ENCODE peak calls at places on chromosome 4, in eight cellular contexts. One of them, this sample, is unnamed.

GRCh38 chr4:153676984-153677383 is 7.1 kb upstream of the TLR2 start:
- DNase-seq in ecto neural progenitor cell: no peak
- DNase-seq in OCI-LY7: no peak
- DNase-seq in NCI-H524: no peak
- DNase-seq in iris pigment epithelial cell: peak; percentile 86
- DNase-seq in HFF-Myc: peak; percentile 25
- DNase-seq in H9: no peak
- DNase-seq in germinal center: no peak
- DNase-seq in this sample: peak; percentile 83

GRCh38 chr4:101584306-101584705 is 206.2 kb upstream of the BANK1 start:
- DNase-seq in ecto neural progenitor cell: no peak
- DNase-seq in OCI-LY7: no peak
- DNase-seq in NCI-H524: no peak
- DNase-seq in iris pigment epithelial cell: no peak
- DNase-seq in HFF-Myc: no peak
- DNase-seq in H9: no peak
- DNase-seq in germinal center: no peak
- DNase-seq in this sample: peak; percentile 43

GRCh38 chr4:138329506-138330070 is 87.4 kb upstream of the SLC7A11 start:
- DNase-seq in ecto neural progenitor cell: no peak
- DNase-seq in OCI-LY7: no peak
- DNase-seq in NCI-H524: no peak
- DNase-seq in iris pigment epithelial cell: no peak
- DNase-seq in HFF-Myc: no peak
- DNase-seq in H9: no peak
- DNase-seq in germinal center: no peak
- DNase-seq in this sample: no peak

GRCh38 chr4:88522702-88523324 is 763 bp downstream of the PYURF start:
- DNase-seq in ecto neural progenitor cell: peak; percentile 50
- DNase-seq in OCI-LY7: peak; percentile 13
- DNase-seq in NCI-H524: peak; percentile 19
- DNase-seq in iris pigment epithelial cell: peak; percentile 45
- DNase-seq in HFF-Myc: no peak
- DNase-seq in H9: no peak
- DNase-seq in germinal center: peak; percentile 9
- DNase-seq in this sample: peak; percentile 75

GRCh38 chr4:74292111-74292870 is 16.0 kb upstream of the EPGN start:
- DNase-seq in ecto neural progenitor cell: no peak
- DNase-seq in OCI-LY7: no peak
- DNase-seq in NCI-H524: no peak
- DNase-seq in iris pigment epithelial cell: no peak
- DNase-seq in HFF-Myc: no peak
- DNase-seq in H9: no peak
- DNase-seq in germinal center: no peak
- DNase-seq in this sample: no peak

GRCh38 chr4:122017296-122017695 is 65.4 kb upstream of the TRPC3 start:
- DNase-seq in ecto neural progenitor cell: no peak
- DNase-seq in OCI-LY7: no peak
- DNase-seq in NCI-H524: no peak
- DNase-seq in iris pigment epithelial cell: no peak
- DNase-seq in HFF-Myc: no peak
- DNase-seq in H9: no peak
- DNase-seq in germinal center: no peak
- DNase-seq in this sample: no peak

GRCh38 chr4:145938618-145939177 is at the start of gene ZNF827:
- DNase-seq in ecto neural progenitor cell: peak; percentile 77
- DNase-seq in OCI-LY7: peak; percentile 87
- DNase-seq in NCI-H524: peak; percentile 58
- DNase-seq in iris pigment epithelial cell: peak; percentile 88
- DNase-seq in HFF-Myc: no peak
- DNase-seq in H9: peak; percentile 66
- DNase-seq in germinal center: peak; percentile 43
- DNase-seq in this sample: peak; percentile 79

GRCh38 chr4:11228575-11228974 is 200.1 kb downstream of the HS3ST1 start:
- DNase-seq in ecto neural progenitor cell: no peak
- DNase-seq in OCI-LY7: no peak
- DNase-seq in NCI-H524: no peak
- DNase-seq in iris pigment epithelial cell: no peak
- DNase-seq in HFF-Myc: no peak
- DNase-seq in H9: no peak
- DNase-seq in germinal center: no peak
- DNase-seq in this sample: no peak

GRCh38 chr4:155675709-155676429 is 9.2 kb downstream of the GUCY1A1 start:
- DNase-seq in ecto neural progenitor cell: no peak
- DNase-seq in OCI-LY7: no peak
- DNase-seq in NCI-H524: no peak
- DNase-seq in iris pigment epithelial cell: peak; percentile 38
- DNase-seq in HFF-Myc: no peak
- DNase-seq in H9: no peak
- DNase-seq in germinal center: no peak
- DNase-seq in this sample: no peak

GRCh38 chr4:12697970-12698369 is 786.2 kb downstream of the RAB28 start:
- DNase-seq in ecto neural progenitor cell: no peak
- DNase-seq in OCI-LY7: no peak
- DNase-seq in NCI-H524: no peak
- DNase-seq in iris pigment epithelial cell: no peak
- DNase-seq in HFF-Myc: no peak
- DNase-seq in H9: no peak
- DNase-seq in germinal center: no peak
- DNase-seq in this sample: no peak

GRCh38 chr4:7649741-7650531 is 215.2 kb upstream of the PSAPL1 start:
- DNase-seq in ecto neural progenitor cell: no peak
- DNase-seq in OCI-LY7: peak; percentile 67
- DNase-seq in NCI-H524: no peak
- DNase-seq in iris pigment epithelial cell: peak; percentile 97
- DNase-seq in HFF-Myc: peak; percentile 98
- DNase-seq in H9: no peak
- DNase-seq in germinal center: no peak
- DNase-seq in this sample: peak; percentile 84

GRCh38 chr4:6281436-6282144 is 11.9 kb downstream of the WFS1 start:
- DNase-seq in ecto neural progenitor cell: no peak
- DNase-seq in OCI-LY7: no peak
- DNase-seq in NCI-H524: no peak
- DNase-seq in iris pigment epithelial cell: no peak
- DNase-seq in HFF-Myc: no peak
- DNase-seq in H9: no peak
- DNase-seq in germinal center: no peak
- DNase-seq in this sample: no peak

GRCh38 chr4:26061248-26061986 is 147.4 kb downstream of the SMIM20 start:
- DNase-seq in ecto neural progenitor cell: no peak
- DNase-seq in OCI-LY7: peak; percentile 53
- DNase-seq in NCI-H524: peak; percentile 70
- DNase-seq in iris pigment epithelial cell: peak; percentile 66
- DNase-seq in HFF-Myc: no peak
- DNase-seq in H9: peak; percentile 72
- DNase-seq in germinal center: peak; percentile 41
- DNase-seq in this sample: peak; percentile 45

GRCh38 chr4:26088433-26088928 is 174.5 kb downstream of the SMIM20 start:
- DNase-seq in ecto neural progenitor cell: no peak
- DNase-seq in OCI-LY7: no peak
- DNase-seq in NCI-H524: no peak
- DNase-seq in iris pigment epithelial cell: peak; percentile 69
- DNase-seq in HFF-Myc: no peak
- DNase-seq in H9: no peak
- DNase-seq in germinal center: no peak
- DNase-seq in this sample: peak; percentile 72

GRCh38 chr4:1940566-1940965 is 68.2 kb downstream of the NELFA start:
- DNase-seq in ecto neural progenitor cell: no peak
- DNase-seq in OCI-LY7: no peak
- DNase-seq in NCI-H524: no peak
- DNase-seq in iris pigment epithelial cell: no peak
- DNase-seq in HFF-Myc: no peak
- DNase-seq in H9: no peak
- DNase-seq in germinal center: no peak
- DNase-seq in this sample: no peak

GRCh38 chr4:77089880-77090279 is 14.1 kb upstream of the CCNI start:
- DNase-seq in ecto neural progenitor cell: no peak
- DNase-seq in OCI-LY7: no peak
- DNase-seq in NCI-H524: no peak
- DNase-seq in iris pigment epithelial cell: no peak
- DNase-seq in HFF-Myc: no peak
- DNase-seq in H9: no peak
- DNase-seq in germinal center: no peak
- DNase-seq in this sample: no peak

GRCh38 chr4:17339376-17339775 is 172.5 kb downstream of the QDPR start:
- DNase-seq in ecto neural progenitor cell: no peak
- DNase-seq in OCI-LY7: no peak
- DNase-seq in NCI-H524: no peak
- DNase-seq in iris pigment epithelial cell: no peak
- DNase-seq in HFF-Myc: no peak
- DNase-seq in H9: no peak
- DNase-seq in germinal center: no peak
- DNase-seq in this sample: no peak

GRCh38 chr4:123250843-123251242 is 145.8 kb upstream of the SPRY1 start:
- DNase-seq in ecto neural progenitor cell: no peak
- DNase-seq in OCI-LY7: no peak
- DNase-seq in NCI-H524: no peak
- DNase-seq in iris pigment epithelial cell: peak; percentile 84
- DNase-seq in HFF-Myc: no peak
- DNase-seq in H9: no peak
- DNase-seq in germinal center: no peak
- DNase-seq in this sample: no peak